ENCODE peak calls at places on chromosomes 2 and 18, in four cellular contexts. L, Y, E and A are unnamed samples.

GRCh38 chr2:40281021-40281940 is 170.6 kb downstream of the SLC8A1 start:
- DNase-seq in Y (peak), E (no peak), L (no peak), A (no peak)

GRCh38 chr2:43887176-43887575 is 48.4 kb downstream of the ABCG8 start:
- DNase-seq in E (no peak), Y (no peak), L (no peak), A (no peak)

GRCh38 chr18:5943514-5943913 is 48.2 kb upstream of the TMEM200C start:
- DNase-seq in E (no peak), Y (peak), L (no peak), A (no peak)

GRCh38 chr2:170878061-170878460 is 51.0 kb upstream of the GORASP2 start:
- DNase-seq in E (no peak), L (no peak), Y (no peak), A (no peak)

GRCh38 chr2:28448738-28449100 is 47.1 kb upstream of the PLB1 start:
- DNase-seq in L (no peak), E (no peak), Y (no peak), A (no peak)

GRCh38 chr2:18439716-18440115 is 120.7 kb downstream of the RDH14 start:
- DNase-seq in Y (no peak), E (no peak), L (no peak), A (no peak)

GRCh38 chr2:147525724-147526489 is 318.9 kb upstream of the ACVR2A start:
- DNase-seq in Y (no peak), L (no peak), E (no peak), A (no peak)

GRCh38 chr18:10122116-10122515 is 208.3 kb downstream of the VAPA start:
- DNase-seq in E (no peak), L (no peak), Y (peak), A (no peak)

GRCh38 chr2:136378712-136379595 is 261.0 kb upstream of the CXCR4 start:
- DNase-seq in L (peak), E (peak), Y (peak), A (peak)

GRCh38 chr2:52931660-52932059 is 835.9 kb upstream of the CHAC2 start:
- DNase-seq in E (no peak), Y (no peak), L (no peak), A (no peak)